ENCODE peak calls at places on chromosome 9, in seven cellular contexts. One of them, this sample, is unnamed. For H3K9me3, the result is how much of the 10 kb centered on the place peaks cover.

GRCh38 chr9:125556046-125556445 is 151.0 kb downstream of the MAPKAP1 start:
- DNase-seq in fibroblast of lung: no peak
- DNase-seq in neural progenitor cell: no peak
- DNase-seq in GM23248: no peak
- DNase-seq in A549: no peak
- DNase-seq in endothelial cell of umbilical vein: no peak
- DNase-seq in neuronal stem cell: no peak
- DNase-seq in this sample: no peak

GRCh38 chr9:136182422-136182790 is 22.5 kb downstream of the LHX3 start:
- DNase-seq in GM23248: no peak
- DNase-seq in neural progenitor cell: no peak
- DNase-seq in neuronal stem cell: no peak
- DNase-seq in A549: no peak
- DNase-seq in endothelial cell of umbilical vein: no peak
- DNase-seq in fibroblast of lung: no peak
- DNase-seq in this sample: no peak

GRCh38 chr9:124329996-124330714 is 72.4 kb downstream of the NEK6 start:
- DNase-seq in neuronal stem cell: no peak
- DNase-seq in GM23248: no peak
- DNase-seq in A549: no peak
- DNase-seq in neural progenitor cell: no peak
- DNase-seq in fibroblast of lung: no peak
- DNase-seq in endothelial cell of umbilical vein: no peak
- DNase-seq in this sample: no peak

GRCh38 chr9:69223605-69224004 is 49.5 kb downstream of the TJP2 start:
- DNase-seq in fibroblast of lung: peak
- DNase-seq in endothelial cell of umbilical vein: peak
- DNase-seq in neural progenitor cell: peak
- DNase-seq in GM23248: peak
- DNase-seq in neuronal stem cell: peak
- DNase-seq in A549: peak
- DNase-seq in this sample: peak

GRCh38 chr9:3824062-3824461 is 298.3 kb upstream of the RFX3 start:
- DNase-seq in neuronal stem cell: no peak
- DNase-seq in GM23248: peak
- DNase-seq in neural progenitor cell: no peak
- DNase-seq in fibroblast of lung: no peak
- DNase-seq in A549: no peak
- DNase-seq in endothelial cell of umbilical vein: no peak
- DNase-seq in this sample: no peak

GRCh38 chr9:132037470-132037869 is 42.2 kb downstream of the MED27 start:
- DNase-seq in neural progenitor cell: no peak
- DNase-seq in GM23248: no peak
- DNase-seq in neuronal stem cell: no peak
- DNase-seq in endothelial cell of umbilical vein: no peak
- DNase-seq in fibroblast of lung: no peak
- DNase-seq in A549: no peak
- DNase-seq in this sample: no peak

GRCh38 chr9:113910036-113910639 is 34.0 kb downstream of the ZNF618 start:
- DNase-seq in A549: no peak
- DNase-seq in endothelial cell of umbilical vein: no peak
- DNase-seq in neuronal stem cell: no peak
- DNase-seq in neural progenitor cell: no peak
- DNase-seq in fibroblast of lung: no peak
- DNase-seq in GM23248: no peak
- DNase-seq in this sample: no peak

GRCh38 chr9:98949565-98949964 is 5.9 kb downstream of the COL15A1 start:
- DNase-seq in endothelial cell of umbilical vein: no peak
- DNase-seq in fibroblast of lung: no peak
- DNase-seq in GM23248: no peak
- DNase-seq in neural progenitor cell: no peak
- DNase-seq in A549: no peak
- DNase-seq in neuronal stem cell: no peak
- DNase-seq in this sample: no peak

GRCh38 chr9:70868661-70869652 is 252.5 kb downstream of the TRPM3 start:
- DNase-seq in fibroblast of lung: peak
- DNase-seq in A549: no peak
- DNase-seq in neuronal stem cell: no peak
- DNase-seq in GM23248: no peak
- DNase-seq in neural progenitor cell: peak
- DNase-seq in endothelial cell of umbilical vein: peak
- DNase-seq in this sample: no peak

GRCh38 chr9:76007935-76008334 is 117.5 kb downstream of the PCSK5 start:
- DNase-seq in neural progenitor cell: no peak
- DNase-seq in A549: no peak
- DNase-seq in GM23248: no peak
- DNase-seq in endothelial cell of umbilical vein: no peak
- DNase-seq in neuronal stem cell: no peak
- DNase-seq in fibroblast of lung: no peak
- DNase-seq in this sample: no peak

GRCh38 chr9:36218011-36218410 is 27.3 kb downstream of the CLTA start:
- DNase-seq in fibroblast of lung: no peak
- DNase-seq in A549: no peak
- DNase-seq in GM23248: no peak
- DNase-seq in neural progenitor cell: no peak
- DNase-seq in neuronal stem cell: no peak
- DNase-seq in endothelial cell of umbilical vein: no peak
- DNase-seq in this sample: no peak

GRCh38 chr9:4464911-4465513 is 25.3 kb upstream of the SLC1A1 start:
- DNase-seq in neural progenitor cell: no peak
- DNase-seq in neuronal stem cell: no peak
- DNase-seq in fibroblast of lung: no peak
- DNase-seq in A549: no peak
- DNase-seq in endothelial cell of umbilical vein: no peak
- DNase-seq in GM23248: peak
- DNase-seq in this sample: no peak

GRCh38 chr9:137434498-137435380 is 6.4 kb downstream of the ENTPD8 start:
- DNase-seq in fibroblast of lung: no peak
- DNase-seq in neuronal stem cell: no peak
- DNase-seq in neural progenitor cell: no peak
- DNase-seq in A549: no peak
- DNase-seq in endothelial cell of umbilical vein: no peak
- DNase-seq in GM23248: no peak
- DNase-seq in this sample: no peak

GRCh38 chr9:130952065-130952762 is 13.2 kb upstream of the FIBCD1 start:
- DNase-seq in A549: no peak
- DNase-seq in endothelial cell of umbilical vein: no peak
- DNase-seq in fibroblast of lung: no peak
- DNase-seq in neural progenitor cell: no peak
- DNase-seq in GM23248: no peak
- DNase-seq in neuronal stem cell: no peak
- DNase-seq in this sample: no peak

GRCh38 chr9:130299785-130300615 is 34.4 kb downstream of the HMCN2 start:
- DNase-seq in GM23248: no peak
- DNase-seq in neural progenitor cell: no peak
- DNase-seq in neuronal stem cell: no peak
- DNase-seq in endothelial cell of umbilical vein: no peak
- DNase-seq in fibroblast of lung: no peak
- DNase-seq in A549: no peak
- DNase-seq in this sample: no peak

GRCh38 chr9:18672706-18673105 is 198.8 kb downstream of the ADAMTSL1 start:
- DNase-seq in neural progenitor cell: no peak
- DNase-seq in neuronal stem cell: no peak
- DNase-seq in A549: no peak
- DNase-seq in fibroblast of lung: no peak
- DNase-seq in endothelial cell of umbilical vein: no peak
- DNase-seq in GM23248: no peak
- DNase-seq in this sample: no peak

GRCh38 chr9:121783523-121784507 is 132.4 kb downstream of the DAB2IP start:
- DNase-seq in GM23248: no peak
- DNase-seq in A549: no peak
- DNase-seq in neural progenitor cell: peak
- DNase-seq in endothelial cell of umbilical vein: no peak
- DNase-seq in fibroblast of lung: no peak
- DNase-seq in neuronal stem cell: peak
- DNase-seq in this sample: peak
- H3K4me2 ChIP-seq in GM23248: no peak
- H3K4me2 ChIP-seq in A549: no peak
- H3K4me2 ChIP-seq in neural progenitor cell: peak
- H3K4me2 ChIP-seq in endothelial cell of umbilical vein: no peak
- H3K4me2 ChIP-seq in fibroblast of lung: no peak
- H3K4me2 ChIP-seq in neuronal stem cell: no peak
- H3K4me2 ChIP-seq in this sample: no peak

DNA sequence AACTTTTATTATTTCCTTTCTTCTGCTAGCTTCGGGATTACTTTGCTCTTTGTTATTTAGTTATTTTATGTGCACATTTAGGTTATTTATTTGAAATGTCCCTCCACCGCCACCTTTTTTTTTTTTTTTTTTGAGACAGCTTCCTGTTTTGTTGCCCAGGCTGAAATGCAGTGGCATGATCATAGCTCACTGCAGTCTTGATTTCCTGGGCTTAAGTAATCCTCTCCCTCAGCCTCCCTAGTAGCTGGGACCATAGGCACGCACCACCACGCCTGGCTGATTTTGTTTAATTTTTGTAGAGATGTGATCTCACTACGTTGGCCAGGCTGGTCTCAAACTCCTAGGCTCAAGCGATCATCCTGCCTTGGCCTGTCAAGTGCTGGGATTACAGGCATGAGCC is 38.5 kb downstream of the RIC1 start:
- DNase-seq in endothelial cell of umbilical vein: no peak
- DNase-seq in neural progenitor cell: no peak
- DNase-seq in A549: no peak
- DNase-seq in neuronal stem cell: no peak
- DNase-seq in GM23248: no peak
- DNase-seq in fibroblast of lung: no peak
- DNase-seq in this sample: no peak
- H3K9me3 ChIP-seq in endothelial cell of umbilical vein: under half
- H3K9me3 ChIP-seq in neural progenitor cell: under half
- H3K9me3 ChIP-seq in A549: under half
- H3K9me3 ChIP-seq in neuronal stem cell: under half
- H3K9me3 ChIP-seq in GM23248: under half
- H3K9me3 ChIP-seq in fibroblast of lung: under half
- H3K9me3 ChIP-seq in this sample: under half

DNA sequence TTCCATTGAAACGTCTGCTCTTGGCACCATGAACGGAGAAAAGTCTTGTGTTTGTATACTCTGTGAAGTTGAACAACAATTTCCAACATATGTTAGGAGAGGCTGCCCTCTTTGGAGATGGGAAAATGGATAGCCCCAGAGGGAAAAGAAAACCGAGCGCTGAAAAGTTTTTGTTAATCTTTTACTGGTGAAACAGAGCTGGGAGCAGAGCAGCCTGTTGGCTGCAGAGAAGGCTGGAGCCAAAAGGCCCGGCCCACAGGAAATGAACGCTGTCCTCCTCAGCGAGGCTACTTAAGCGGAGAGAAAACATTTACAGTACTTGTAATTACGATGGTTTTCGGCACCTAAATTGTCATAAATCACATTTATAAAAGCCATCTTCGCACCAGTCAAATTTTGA is 129.8 kb upstream of the CNTLN start:
- DNase-seq in neuronal stem cell: no peak
- DNase-seq in A549: peak
- DNase-seq in endothelial cell of umbilical vein: peak
- DNase-seq in neural progenitor cell: no peak
- DNase-seq in fibroblast of lung: peak
- DNase-seq in GM23248: peak
- DNase-seq in this sample: no peak
- H3K4me2 ChIP-seq in neuronal stem cell: no peak
- H3K4me2 ChIP-seq in A549: peak
- H3K4me2 ChIP-seq in endothelial cell of umbilical vein: peak
- H3K4me2 ChIP-seq in neural progenitor cell: no peak
- H3K4me2 ChIP-seq in fibroblast of lung: peak
- H3K4me2 ChIP-seq in GM23248: peak
- H3K4me2 ChIP-seq in this sample: no peak

GRCh38 chr9:40913928-40914673 is 214.4 kb downstream of the FOXD4L6 start:
- DNase-seq in GM23248: no peak
- DNase-seq in endothelial cell of umbilical vein: no peak
- DNase-seq in neural progenitor cell: no peak
- DNase-seq in A549: no peak
- DNase-seq in neuronal stem cell: no peak
- DNase-seq in fibroblast of lung: no peak
- DNase-seq in this sample: no peak

GRCh38 chr9:40913096-40913719 is 215.3 kb downstream of the FOXD4L6 start:
- DNase-seq in neuronal stem cell: no peak
- DNase-seq in A549: no peak
- DNase-seq in fibroblast of lung: no peak
- DNase-seq in neural progenitor cell: no peak
- DNase-seq in GM23248: no peak
- DNase-seq in endothelial cell of umbilical vein: no peak
- DNase-seq in this sample: no peak

GRCh38 chr9:40907657-40908624 is 220.5 kb downstream of the FOXD4L6 start:
- DNase-seq in GM23248: no peak
- DNase-seq in neural progenitor cell: no peak
- DNase-seq in endothelial cell of umbilical vein: no peak
- DNase-seq in fibroblast of lung: no peak
- DNase-seq in neuronal stem cell: no peak
- DNase-seq in A549: no peak
- DNase-seq in this sample: no peak

GRCh38 chr9:40911647-40912046 is 216.8 kb downstream of the FOXD4L6 start:
- DNase-seq in neural progenitor cell: no peak
- DNase-seq in endothelial cell of umbilical vein: no peak
- DNase-seq in neuronal stem cell: no peak
- DNase-seq in GM23248: no peak
- DNase-seq in A549: no peak
- DNase-seq in fibroblast of lung: no peak
- DNase-seq in this sample: no peak

DNA sequence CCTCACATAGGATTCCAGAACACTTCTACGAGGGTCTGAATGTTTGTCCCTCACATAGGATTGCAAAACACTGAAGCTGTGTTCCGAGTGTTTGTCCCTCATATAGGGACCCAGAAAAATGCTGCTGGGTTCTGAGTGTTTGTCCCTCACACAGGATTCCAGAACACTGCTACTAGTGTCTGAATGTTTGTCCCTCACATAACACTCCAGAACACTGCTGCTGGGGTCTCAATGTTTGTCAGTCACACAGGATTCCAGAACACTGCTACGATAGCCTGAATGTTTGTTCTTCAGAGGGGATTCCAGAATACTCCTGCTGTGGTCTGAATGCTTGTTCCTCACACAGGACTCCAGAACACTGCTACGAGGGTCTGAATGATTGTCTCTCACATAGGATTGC is 218.7 kb downstream of the FOXD4L6 start:
- DNase-seq in A549: no peak
- DNase-seq in GM23248: no peak
- DNase-seq in endothelial cell of umbilical vein: no peak
- DNase-seq in neuronal stem cell: no peak
- DNase-seq in fibroblast of lung: no peak
- DNase-seq in neural progenitor cell: no peak
- DNase-seq in this sample: no peak
- H3K9me3 ChIP-seq in A549: half or more
- H3K9me3 ChIP-seq in GM23248: under half
- H3K9me3 ChIP-seq in endothelial cell of umbilical vein: under half
- H3K9me3 ChIP-seq in neuronal stem cell: under half
- H3K9me3 ChIP-seq in fibroblast of lung: under half
- H3K9me3 ChIP-seq in neural progenitor cell: under half
- H3K9me3 ChIP-seq in this sample: under half

DNA sequence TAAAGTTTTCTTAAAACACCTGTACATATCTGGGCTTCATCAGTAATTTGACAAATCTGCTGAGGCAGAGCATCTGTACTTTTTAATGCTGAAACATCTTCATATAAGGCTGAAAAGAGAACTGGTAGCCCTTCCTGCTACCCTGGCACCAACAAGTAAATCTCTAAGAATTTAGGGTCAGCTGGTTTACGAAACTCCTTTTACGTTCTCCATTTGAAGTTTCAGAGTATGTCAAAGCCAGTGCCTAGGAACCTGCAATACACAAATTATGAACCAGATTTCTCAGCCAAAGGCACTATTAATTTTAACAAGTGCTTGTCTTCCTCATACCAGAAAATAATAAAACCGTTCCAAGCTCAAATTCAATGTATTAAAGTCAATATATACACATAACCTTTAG is 3.8 kb downstream of the ZFAND5 start:
- DNase-seq in endothelial cell of umbilical vein: no peak
- DNase-seq in neuronal stem cell: no peak
- DNase-seq in neural progenitor cell: no peak
- DNase-seq in GM23248: peak
- DNase-seq in fibroblast of lung: no peak
- DNase-seq in A549: no peak
- DNase-seq in this sample: no peak
- H3K4me2 ChIP-seq in endothelial cell of umbilical vein: peak
- H3K4me2 ChIP-seq in neuronal stem cell: no peak
- H3K4me2 ChIP-seq in neural progenitor cell: peak
- H3K4me2 ChIP-seq in GM23248: peak
- H3K4me2 ChIP-seq in fibroblast of lung: peak
- H3K4me2 ChIP-seq in A549: peak
- H3K4me2 ChIP-seq in this sample: peak

This sample was measured in DND-41.